ENCODE peak calls at places on chromosomes 13 and 19, in five cellular contexts. X, W, R, K and V are unnamed samples.

GRCh38 chr19:22945560-22945959 is 57.4 kb downstream of the ZNF728 start:
- DNase-seq in X (no peak), W (no peak), R (no peak), K (no peak), V (no peak)

GRCh38 chr13:52879950-52880650 is 31.7 kb upstream of the PCDH8 start:
- DNase-seq in X (no peak), W (peak; percentile 46), R (no peak), K (no peak), V (no peak)

GRCh38 chr13:26300140-26300539 is 46.2 kb downstream of the CDK8 start:
- DNase-seq in X (no peak), W (no peak), R (no peak), K (no peak), V (no peak)

GRCh38 chr13:93496985-93497673 is 270.5 kb downstream of the GPC6 start:
- DNase-seq in X (no peak), W (peak; percentile 51), R (no peak), K (no peak), V (no peak)

GRCh38 chr19:38308006-38308766 is 4.1 kb downstream of the C19orf33 start:
- DNase-seq in X (no peak), W (no peak), R (no peak), K (no peak), V (no peak)

GRCh38 chr19:798415-799075 is 1.3 kb downstream of the PTBP1 start:
- DNase-seq in X (no peak), W (no peak), R (peak; percentile 30), K (no peak), V (no peak)

GRCh38 chr19:12721656-12722565 is 1.8 kb downstream of the TNPO2 start:
- DNase-seq in X (peak; percentile 47), W (peak; percentile 58), R (peak; percentile 76), K (peak; percentile 52), V (peak; percentile 71)

GRCh38 chr13:67023088-67023893 is 206.8 kb downstream of the PCDH9 start:
- DNase-seq in X (no peak), W (peak; percentile 57), R (no peak), K (no peak), V (no peak)

GRCh38 chr19:16384688-16385087 is 60.1 kb downstream of the KLF2 start:
- DNase-seq in X (no peak), W (no peak), R (no peak), K (no peak), V (no peak)

GRCh38 chr19:16829822-16830289 is 658 bp downstream of the SIN3B start:
- DNase-seq in X (no peak), W (no peak), R (no peak), K (no peak), V (no peak)

GRCh38 chr13:101868585-101869469 is 416.4 kb downstream of the ITGBL1 start:
- DNase-seq in X (no peak), W (peak; percentile 63), R (peak; percentile 19), K (no peak), V (no peak)

GRCh38 chr19:45781282-45782161 is 768 bp downstream of the DMPK start:
- DNase-seq in X (no peak), W (peak; percentile 90), R (no peak), K (no peak), V (peak; percentile 72)

GRCh38 chr19:6733338-6734095 is 3.9 kb downstream of the GPR108 start:
- DNase-seq in X (no peak), W (no peak), R (no peak), K (no peak), V (no peak)

GRCh38 chr19:4443966-4444764 is 13.4 kb downstream of the UBXN6 start:
- DNase-seq in X (no peak), W (no peak), R (no peak), K (no peak), V (no peak)

GRCh38 chr19:43956827-43957226 is 5.8 kb downstream of the ZNF221 start:
- DNase-seq in X (no peak), W (no peak), R (no peak), K (no peak), V (no peak)

GRCh38 chr19:54707932-54708331 is 16.3 kb upstream of the KIR3DL3 start:
- DNase-seq in X (peak; percentile 19), W (no peak), R (no peak), K (no peak), V (no peak)

GRCh38 chr13:31209172-31209818 is 9.5 kb downstream of the B3GLCT start:
- DNase-seq in X (no peak), W (peak; percentile 79), R (peak; percentile 66), K (no peak), V (peak; percentile 26)

GRCh38 chr13:99228737-99229691 is 28.4 kb downstream of the UBAC2 start:
- DNase-seq in X (no peak), W (no peak), R (no peak), K (no peak), V (no peak)

GRCh38 chr19:37979547-37980082 is 72.6 kb downstream of the SIPA1L3 start:
- DNase-seq in X (no peak), W (peak; percentile 32), R (no peak), K (no peak), V (no peak)

GRCh38 chr13:41356788-41357187 is 45.7 kb downstream of the NAA16 start:
- DNase-seq in X (peak; percentile 17), W (no peak), R (no peak), K (peak; percentile 18), V (no peak)

GRCh38 chr19:29785955-29786589 is 25.7 kb upstream of the CCNE1 start:
- DNase-seq in X (no peak), W (no peak), R (no peak), K (no peak), V (no peak)

GRCh38 chr19:33080761-33081681 is at the start of gene GPATCH1:
- DNase-seq in X (peak; percentile 80), W (peak; percentile 80), R (peak; percentile 91), K (peak; percentile 75), V (peak; percentile 90)

GRCh38 chr13:59641261-59641660 is 522.5 kb downstream of the DIAPH3 start:
- DNase-seq in X (no peak), W (no peak), R (no peak), K (no peak), V (no peak)

GRCh38 chr13:110359840-110360301 is 52.8 kb downstream of the COL4A2 start:
- DNase-seq in X (no peak), W (no peak), R (no peak), K (no peak), V (no peak)

GRCh38 chr19:1757468-1758230 is 4.3 kb downstream of the ONECUT3 start:
- DNase-seq in X (no peak), W (no peak), R (no peak), K (no peak), V (no peak)

GRCh38 chr19:7917292-7918061 is 2.7 kb upstream of the SNAPC2 start:
- DNase-seq in X (peak; percentile 50), W (peak; percentile 51), R (no peak), K (no peak), V (no peak)